ENCODE peak calls at places on chromosomes 12 and 14, in five cellular contexts. R is T-helper 1 cell, M is AG09319, K is EL, Y is kidney glomerular epithelial cell. H is an unnamed sample.

GRCh38 chr12:95208678-95209077 is 8.6 kb downstream of the FGD6 start:
- DNase-seq in K (no peak), M (no peak), Y (no peak), R (no peak), H (no peak)

GRCh38 chr12:19036673-19037357 is 92.7 kb upstream of the PLEKHA5 start:
- DNase-seq in Y (no peak), K (no peak), R (no peak), M (no peak), H (no peak)

GRCh38 chr12:124518051-124518932 is 49.1 kb downstream of the NCOR2 start:
- DNase-seq in R (no peak), M (peak), K (peak), Y (peak), H (no peak)

GRCh38 chr12:92505373-92506340 is 197.1 kb upstream of the PLEKHG7 start:
- DNase-seq in Y (no peak), K (no peak), R (peak), M (no peak), H (peak)

GRCh38 chr14:81801921-81802320 is 268.3 kb upstream of the SEL1L start:
- DNase-seq in K (no peak), M (no peak), Y (no peak), R (no peak), H (no peak)

GRCh38 chr12:120051535-120051934 is 62.5 kb downstream of the BICDL1 start:
- DNase-seq in R (no peak), K (no peak), M (no peak), Y (no peak), H (no peak)

GRCh38 chr12:103279444-103279843 is 216.3 kb downstream of the C12orf42 start:
- DNase-seq in M (no peak), R (peak), Y (no peak), K (no peak), H (no peak)

GRCh38 chr12:188910-189621 is 24.9 kb downstream of the SLC6A12 start:
- DNase-seq in M (no peak), K (peak), R (peak), Y (peak), H (no peak)

GRCh38 chr14:36315159-36315853 is 5.1 kb downstream of the MBIP start:
- DNase-seq in R (peak), K (no peak), M (no peak), Y (no peak), H (no peak)

GRCh38 chr14:102748806-102749205 is 28.4 kb upstream of the TRAF3 start:
- DNase-seq in R (no peak), Y (no peak), M (no peak), K (no peak), H (no peak)

GRCh38 chr14:89921896-89922548 is 32.5 kb downstream of the EFCAB11 start:
- DNase-seq in Y (peak), K (peak), M (no peak), R (no peak), H (no peak)

GRCh38 chr12:110093631-110094311 is 30.4 kb upstream of the IFT81 start:
- DNase-seq in Y (no peak), R (no peak), M (no peak), K (no peak), H (no peak)

GRCh38 chr14:85534914-85535313 is 5.0 kb downstream of the FLRT2 start:
- DNase-seq in K (peak), M (no peak), R (no peak), Y (no peak), H (no peak)

GRCh38 chr12:80655751-80656150 is 51.7 kb upstream of the MYF6 start:
- DNase-seq in R (no peak), M (no peak), K (no peak), Y (no peak), H (no peak)

GRCh38 chr12:76455582-76456345 is 103.8 kb downstream of the OSBPL8 start:
- DNase-seq in M (peak), K (peak), R (peak), Y (peak), H (no peak)

GRCh38 chr12:94710933-94711332 is 60.6 kb upstream of the TMCC3 start:
- DNase-seq in Y (no peak), M (no peak), K (peak), R (peak), H (no peak)

GRCh38 chr14:79011920-79012204 is 841.7 kb downstream of the NRXN3 start:
- DNase-seq in Y (peak), K (no peak), R (no peak), M (no peak), H (no peak)

GRCh38 chr14:102951799-102952198 is 29.3 kb downstream of the AMN start:
- DNase-seq in R (no peak), Y (no peak), K (no peak), M (no peak), H (no peak)

H was measured in SIG-M5.